ENCODE peak calls at places on chromosomes 7 and 10, in five cellular contexts. F is ovary, N is cardiac fibroblast, U is GM23248, Z is EL. K is an unnamed sample.

GRCh38 chr10:71263376-71263775 is 51.0 kb downstream of the UNC5B start:
- DNase-seq in Z (no peak), U (no peak), N (no peak), F (no peak), K (peak)

GRCh38 chr10:101444058-101444457 is 90.1 kb downstream of the BTRC start:
- DNase-seq in N (peak), Z (no peak), U (peak), F (no peak), K (peak)

GRCh38 chr7:33038639-33039038 is 23.9 kb downstream of the NT5C3A start:
- DNase-seq in N (no peak), Z (no peak), F (no peak), U (peak), K (no peak)

GRCh38 chr10:79418274-79418673 is 27.1 kb downstream of the ZCCHC24 start:
- DNase-seq in Z (no peak), F (peak), U (no peak), N (no peak), K (no peak)

GRCh38 chr7:147014596-147014995 is 898.0 kb downstream of the CNTNAP2 start:
- DNase-seq in N (peak), Z (no peak), U (no peak), F (no peak), K (no peak)

GRCh38 chr7:6652446-6653011 is 15.4 kb downstream of the ZNF316 start:
- DNase-seq in F (no peak), N (no peak), Z (no peak), U (no peak), K (no peak)

GRCh38 chr10:66394287-66395063 is 531.4 kb upstream of the LRRTM3 start:
- DNase-seq in U (no peak), N (no peak), Z (no peak), F (no peak), K (no peak)

GRCh38 chr10:13110908-13111307 is 10.9 kb downstream of the OPTN start:
- DNase-seq in Z (no peak), N (no peak), F (no peak), U (no peak), K (no peak)

GRCh38 chr10:79628988-79629954 is 18.5 kb downstream of the SFTPA1 start:
- DNase-seq in N (no peak), Z (no peak), F (no peak), U (no peak), K (no peak)

GRCh38 chr10:93465806-93466675 is 16.1 kb downstream of the MYOF start:
- DNase-seq in Z (peak), U (peak), N (peak), F (peak), K (peak)

GRCh38 chr7:43856996-43857395 is 12.3 kb downstream of the MRPS24 start:
- DNase-seq in F (no peak), U (peak), Z (peak), N (no peak), K (no peak)

GRCh38 chr10:129758180-129758579 is 205.9 kb downstream of the EBF3 start:
- DNase-seq in Z (no peak), U (no peak), F (no peak), N (no peak), K (no peak)

K was measured in lung microvascular endothelial cell.